ENCODE peak calls at places on chromosomes 13 and 19, in nine cellular contexts. C is pancreas; Z is IMR-90; D is activated gamma-delta T cell treated with Interleukin-2 at 50 U/mL for 16 hours; P is GM03348; B is neuronal stem cell; X is anterior cingulate cortex; U is stimulated activated CD4-positive, alpha-beta T cell treated with anti-CD3 and anti-CD28 coated beads, Interleukin-12 subunit alpha, Interleukin-12 subunit beta, amount 100 ng/mL, for 24 hours; L is GM06990. F is an unnamed sample.

GRCh38 chr13:30113983-30114491 is 193.3 kb downstream of the KATNAL1 start:
- DNase-seq in B (no peak), P (no peak), L (no peak), C (no peak), D (no peak), Z (no peak), X (no peak), U (no peak), F (peak)

GRCh38 chr19:41785653-41786052 is 10.7 kb upstream of the CEACAM3 start:
- DNase-seq in B (peak), P (peak), D (peak), X (no peak), L (peak), C (peak), Z (peak), U (peak), F (peak)

GRCh38 chr19:47615230-47615629 is 6.3 kb downstream of the BICRA start:
- DNase-seq in D (no peak), P (no peak), C (no peak), L (no peak), Z (no peak), X (no peak), U (no peak), B (no peak), F (no peak)

GRCh38 chr13:45626731-45627374 is 11.3 kb upstream of the ERICH6B start:
- DNase-seq in P (no peak), X (no peak), U (no peak), L (no peak), C (no peak), Z (no peak), D (no peak), B (no peak), F (no peak)

GRCh38 chr19:10565028-10565566 is 713 bp downstream of the KRI1 start:
- DNase-seq in Z (peak), P (peak), L (peak), C (no peak), B (peak), U (no peak), X (no peak), D (peak), F (peak)

GRCh38 chr19:56838930-56839664 is 1.4 kb downstream of the PEG3 start:
- DNase-seq in C (peak), P (no peak), Z (no peak), X (peak), B (peak), D (peak), L (no peak), U (no peak), F (peak)

GRCh38 chr13:39503048-39503447 is 99.9 kb downstream of the LHFPL6 start:
- DNase-seq in U (no peak), Z (no peak), D (no peak), L (no peak), B (no peak), X (no peak), C (no peak), P (no peak), F (no peak)

GRCh38 chr19:6801397-6802086 is 29.0 kb downstream of the VAV1 start:
- DNase-seq in Z (no peak), L (peak), D (peak), B (no peak), P (peak), U (peak), X (no peak), C (peak), F (peak)

GRCh38 chr13:102993348-102993747 is 72.9 kb downstream of the SLC10A2 start:
- DNase-seq in B (no peak), D (no peak), U (no peak), L (no peak), Z (no peak), C (no peak), P (no peak), X (no peak), F (no peak)

GRCh38 chr19:49057636-49058234 is at the start of gene CGB7:
- DNase-seq in Z (peak), C (peak), X (no peak), U (peak), D (no peak), P (peak), L (no peak), B (peak), F (peak)

GRCh38 chr19:46308510-46308909 is 11.7 kb downstream of the HIF3A start:
- DNase-seq in C (no peak), Z (no peak), X (no peak), D (no peak), B (no peak), L (no peak), U (no peak), P (no peak), F (no peak)

GRCh38 chr19:49560358-49560900 is 19.9 kb downstream of the NOSIP start:
- DNase-seq in L (no peak), X (peak), B (no peak), Z (no peak), D (peak), C (no peak), P (no peak), U (no peak), F (peak)

GRCh38 chr13:103640617-103641016 is 574.4 kb upstream of the SLC10A2 start:
- DNase-seq in X (no peak), P (no peak), Z (no peak), D (no peak), C (no peak), U (no peak), B (no peak), L (no peak), F (no peak)

GRCh38 chr13:97191143-97191542 is 31.0 kb upstream of the MBNL2 start:
- DNase-seq in P (no peak), Z (no peak), B (no peak), D (no peak), U (no peak), C (no peak), X (no peak), L (no peak), F (no peak)

GRCh38 chr19:6414033-6414643 is 10.5 kb downstream of the KHSRP start:
- DNase-seq in Z (no peak), B (no peak), P (no peak), L (no peak), X (no peak), U (no peak), D (no peak), C (no peak), F (no peak)

GRCh38 chr13:37136187-37136586 is 30.7 kb upstream of the CSNK1A1L start:
- DNase-seq in B (no peak), D (no peak), U (no peak), P (peak), C (no peak), Z (peak), L (no peak), X (no peak), F (no peak)

GRCh38 chr13:21326155-21327030 is 132.7 kb downstream of the ZDHHC20 start:
- DNase-seq in U (no peak), B (peak), D (no peak), L (no peak), C (peak), X (no peak), P (peak), Z (peak), F (peak)

GRCh38 chr19:17846146-17846545 is 1.6 kb downstream of the JAK3 start:
- DNase-seq in C (no peak), Z (no peak), D (peak), B (no peak), L (no peak), P (no peak), U (no peak), X (no peak), F (peak)

GRCh38 chr19:52748336-52748950 is 13.6 kb upstream of the ZNF611 start:
- DNase-seq in Z (peak), X (no peak), B (no peak), D (no peak), P (peak), C (no peak), U (no peak), L (no peak), F (no peak)

GRCh38 chr13:20637811-20638210 is 65.7 kb upstream of the IL17D start:
- DNase-seq in D (no peak), U (no peak), P (no peak), C (no peak), L (no peak), B (no peak), Z (no peak), X (no peak), F (no peak)

GRCh38 chr19:38971672-38972071 is 3.9 kb downstream of the FBXO17 start:
- DNase-seq in B (no peak), L (no peak), P (no peak), X (no peak), D (no peak), C (no peak), U (no peak), Z (no peak), F (no peak)

GRCh38 chr13:99636306-99636705 is 135.0 kb downstream of the TM9SF2 start:
- DNase-seq in L (no peak), P (no peak), C (no peak), X (no peak), Z (no peak), B (no peak), D (no peak), U (no peak), F (no peak)

GRCh38 chr19:41734585-41734984 is 20.7 kb upstream of the CEACAM6 start:
- DNase-seq in L (no peak), P (no peak), C (no peak), Z (no peak), B (no peak), D (no peak), X (no peak), U (no peak), F (no peak)

GRCh38 chr19:47781590-47782318 is 3.3 kb downstream of the SELENOW start:
- DNase-seq in D (no peak), C (no peak), P (no peak), B (no peak), L (no peak), Z (no peak), X (peak), U (no peak), F (no peak)

GRCh38 chr19:49613374-49613773 is 22.4 kb downstream of the PRR12 start:
- DNase-seq in L (no peak), B (no peak), Z (no peak), P (no peak), C (no peak), U (no peak), X (no peak), D (no peak), F (no peak)

GRCh38 chr13:32309312-32309711 is 5.9 kb downstream of the ZAR1L start:
- DNase-seq in L (no peak), X (no peak), Z (peak), P (no peak), B (no peak), D (no peak), C (no peak), U (no peak), F (no peak)

GRCh38 chr13:102970542-102970941 is 95.7 kb downstream of the SLC10A2 start:
- DNase-seq in P (no peak), B (no peak), X (no peak), L (peak), U (no peak), C (no peak), D (no peak), Z (no peak), F (no peak)

F was measured in activated T-cell treated with anti-CD3 and anti-CD28 coated beads, Interleukin-2, amount 50 U/mL, for 48 hours.